ENCODE peak calls at places on chromosome 17, in eight cellular contexts. B is endothelial cell of umbilical vein, V is HCT116, F is H1, P is K562, X is GM12878, Y is HepG2, Q is GM23338. C is an unnamed sample.

GRCh38 chr17:58531661-58532554 is 17.5 kb upstream of the MTMR4 start:
- DNase-seq in X (no peak), B (peak), P (peak), Q (peak), V (no peak), F (no peak), Y (no peak), C (no peak)

GRCh38 chr17:79047923-79048825 is 24.2 kb downstream of the C1QTNF1 start:
- DNase-seq in F (no peak), V (no peak), Q (no peak), P (no peak), B (no peak), X (no peak), Y (no peak), C (no peak)

GRCh38 chr17:78697122-78697845 is 84.8 kb downstream of the CYTH1 start:
- DNase-seq in F (no peak), X (no peak), Q (no peak), P (no peak), B (no peak), Y (no peak), V (no peak), C (no peak)

GRCh38 chr17:55264273-55264639 is 504 bp upstream of the HLF start:
- DNase-seq in V (no peak), B (no peak), X (no peak), P (no peak), F (no peak), Q (peak), Y (no peak), C (no peak)

GRCh38 chr17:34988644-34989043 is 8.3 kb downstream of the LIG3 start:
- DNase-seq in Y (no peak), X (no peak), B (no peak), F (no peak), V (no peak), P (peak), Q (no peak), C (no peak)

GRCh38 chr17:37490022-37490587 is 414 bp downstream of the DUSP14 start:
- DNase-seq in P (no peak), B (peak), F (no peak), V (no peak), Q (peak), Y (peak), X (no peak), C (no peak)

GRCh38 chr17:65627108-65627507 is 65.7 kb upstream of the AXIN2 start:
- DNase-seq in B (no peak), Q (no peak), P (no peak), Y (no peak), X (no peak), F (no peak), V (no peak), C (no peak)

GRCh38 chr17:60395508-60396065 is 3.7 kb upstream of the USP32 start:
- DNase-seq in X (no peak), B (no peak), F (no peak), Q (no peak), V (no peak), P (no peak), Y (no peak), C (no peak)

GRCh38 chr17:73625975-73626706 is 18.1 kb downstream of the SDK2 start:
- DNase-seq in Y (no peak), B (no peak), V (no peak), P (no peak), Q (no peak), X (no peak), F (no peak), C (no peak)

GRCh38 chr17:76314392-76315227 is 6.5 kb upstream of the QRICH2 start:
- DNase-seq in X (no peak), Q (no peak), P (no peak), B (peak), F (no peak), Y (no peak), V (no peak), C (no peak)

GRCh38 chr17:76384987-76385891 is 830 bp downstream of the SPHK1 start:
- DNase-seq in Y (peak), V (no peak), F (no peak), Q (peak), P (peak), X (no peak), B (peak), C (no peak)

GRCh38 chr17:70308619-70309018 is 139.3 kb downstream of the KCNJ2 start:
- DNase-seq in F (no peak), P (no peak), X (no peak), Q (no peak), V (no peak), Y (no peak), B (no peak), C (no peak)

GRCh38 chr17:77419547-77420475 is 279.0 kb downstream of the SEC14L1 start:
- DNase-seq in P (peak), V (no peak), B (no peak), Q (peak), X (no peak), Y (peak), F (no peak), C (no peak)

GRCh38 chr17:65085397-65085796 is 28.9 kb upstream of the GNA13 start:
- DNase-seq in P (no peak), X (no peak), B (no peak), V (no peak), Y (no peak), F (no peak), Q (peak), C (no peak)

GRCh38 chr17:8957721-8958120 is 7.8 kb downstream of the PIK3R5 start:
- DNase-seq in P (no peak), Y (no peak), F (no peak), Q (no peak), X (no peak), B (no peak), V (no peak), C (no peak)

GRCh38 chr17:8959312-8959918 is 6.1 kb downstream of the PIK3R5 start:
- DNase-seq in V (no peak), P (no peak), X (no peak), F (no peak), Y (no peak), Q (no peak), B (no peak), C (no peak)

GRCh38 chr17:8961861-8962260 is 3.6 kb downstream of the PIK3R5 start:
- DNase-seq in X (no peak), Y (no peak), P (no peak), F (no peak), Q (no peak), V (no peak), B (no peak), C (no peak)

GRCh38 chr17:8963017-8963416 is 2.5 kb downstream of the PIK3R5 start:
- DNase-seq in X (no peak), B (no peak), P (no peak), Y (no peak), Q (no peak), F (no peak), V (no peak), C (no peak)

GRCh38 chr17:8960325-8961144 is 5.0 kb downstream of the PIK3R5 start:
- DNase-seq in F (no peak), P (no peak), B (no peak), Y (no peak), X (no peak), V (no peak), Q (peak), C (no peak)
- H3K27ac ChIP-seq in F (no peak), P (no peak), B (no peak), Y (no peak), X (peak), V (no peak), Q (no peak), C (no peak)

GRCh38 chr17:21017256-21017655 is 25.6 kb downstream of the USP22 start:
- DNase-seq in Y (no peak), B (no peak), V (no peak), F (no peak), P (no peak), Q (no peak), X (no peak), C (no peak)
- TF ChIP-seq POLR2AphosphoS5 in Y (no peak), B (no peak), V (no peak), F (peak), P (no peak), Q (no peak), X (no peak), C (no peak)

GRCh38 chr17:8312251-8312650 is 2.2 kb downstream of the ARHGEF15 start:
- DNase-seq in F (no peak), B (no peak), X (no peak), Y (no peak), Q (no peak), P (no peak), V (no peak), C (no peak)

GRCh38 chr17:8311131-8311790 is 1.2 kb downstream of the ARHGEF15 start:
- DNase-seq in Q (no peak), B (peak), P (no peak), X (no peak), V (no peak), F (no peak), Y (no peak), C (no peak)

GRCh38 chr17:8314797-8315739 is 5.0 kb downstream of the ARHGEF15 start:
- DNase-seq in Q (peak), F (no peak), X (no peak), Y (no peak), V (no peak), P (no peak), B (no peak), C (no peak)

GRCh38 chr17:8310601-8311123 is 621 bp downstream of the ARHGEF15 start:
- DNase-seq in Y (no peak), P (no peak), Q (no peak), X (no peak), V (no peak), F (no peak), B (peak), C (no peak)

GRCh38 chr17:8312726-8313600 is 2.9 kb downstream of the ARHGEF15 start:
- DNase-seq in V (no peak), X (no peak), B (no peak), P (no peak), Q (no peak), F (no peak), Y (no peak), C (no peak)
- TF ChIP-seq EZH2 in V (no peak), X (no peak), B (no peak), P (no peak), Q (no peak), F (no peak), Y (no peak), C (peak)

GRCh38 chr17:44307387-44308186 is 814 bp upstream of the RUNDC3A start:
- DNase-seq in X (no peak), B (no peak), Y (no peak), V (no peak), P (no peak), Q (peak), F (no peak), C (no peak)
- H3K27ac ChIP-seq in X (no peak), B (no peak), Y (no peak), V (no peak), P (no peak), Q (peak), F (no peak), C (no peak)

GRCh38 chr17:83176956-83177583 is 97.7 kb downstream of the METRNL start:
- DNase-seq in V (no peak), P (no peak), B (no peak), X (no peak), Q (no peak), Y (no peak), F (no peak), C (no peak)
- TF ChIP-seq POLR2AphosphoS5 in V (no peak), P (no peak), B (no peak), X (no peak), Q (no peak), Y (no peak), F (no peak), C (no peak)

GRCh38 chr17:44653384-44653783 is 2.9 kb upstream of the MEIOC start:
- DNase-seq in X (no peak), V (no peak), Y (no peak), F (no peak), Q (no peak), P (no peak), B (no peak), C (no peak)

GRCh38 chr17:44651228-44651627 is 5.0 kb upstream of the MEIOC start:
- DNase-seq in V (no peak), P (no peak), Q (no peak), F (no peak), Y (no peak), B (no peak), X (no peak), C (no peak)

GRCh38 chr17:44653954-44654353 is 2.3 kb upstream of the MEIOC start:
- DNase-seq in V (no peak), B (no peak), X (no peak), Y (no peak), P (no peak), F (no peak), Q (no peak), C (no peak)

GRCh38 chr17:44652727-44653126 is 3.5 kb upstream of the MEIOC start:
- DNase-seq in B (no peak), V (no peak), F (no peak), Y (no peak), Q (no peak), X (no peak), P (no peak), C (no peak)

GRCh38 chr17:44655983-44656700 is at the start of gene MEIOC:
- DNase-seq in V (no peak), P (no peak), F (peak), X (no peak), Y (no peak), Q (peak), B (peak), C (no peak)
- TF ChIP-seq EZH2 in V (no peak), P (no peak), F (no peak), X (no peak), Y (no peak), Q (no peak), B (peak), C (no peak)